ENCODE peak calls at places on chromosomes 5 and 9, in four cellular contexts. One of them, this sample, is unnamed. For H3K27me3 and H3K4me1, the result is how much of the 10 kb centered on the place peaks cover.

GRCh38 chr5:14491505-14491904 is 90.1 kb upstream of the OTULINL start:
- DNase-seq in A673: no peak
- DNase-seq in tibial nerve: peak
- DNase-seq in Karpas-422: no peak
- DNase-seq in this sample: no peak

GRCh38 chr9:137611623-137612609 is 6.4 kb downstream of the ARRDC1 start:
- DNase-seq in A673: no peak
- DNase-seq in tibial nerve: no peak
- DNase-seq in Karpas-422: peak
- DNase-seq in this sample: no peak

GRCh38 chr5:139385061-139385889 is 2.2 kb upstream of the SLC23A1 start:
- DNase-seq in A673: no peak
- DNase-seq in tibial nerve: no peak
- DNase-seq in Karpas-422: no peak
- DNase-seq in this sample: peak

GRCh38 chr5:124745367-124746251 is 830 bp downstream of the ZNF608 start:
- DNase-seq in A673: no peak
- DNase-seq in tibial nerve: no peak
- DNase-seq in Karpas-422: no peak
- DNase-seq in this sample: no peak

GRCh38 chr5:135332519-135333150 is 66.4 kb downstream of the MACROH2A1 start:
- DNase-seq in A673: peak
- DNase-seq in tibial nerve: no peak
- DNase-seq in Karpas-422: peak
- DNase-seq in this sample: no peak

GRCh38 chr9:120998111-120998510 is 52.0 kb downstream of the C5 start:
- DNase-seq in A673: no peak
- DNase-seq in tibial nerve: no peak
- DNase-seq in Karpas-422: no peak
- DNase-seq in this sample: no peak

GRCh38 chr5:39079147-39079546 is 4.9 kb upstream of the RICTOR start:
- DNase-seq in A673: no peak
- DNase-seq in tibial nerve: no peak
- DNase-seq in Karpas-422: no peak
- DNase-seq in this sample: no peak

GRCh38 chr5:133894143-133894542 is 74.3 kb downstream of the C5orf15 start:
- DNase-seq in A673: no peak
- DNase-seq in tibial nerve: no peak
- DNase-seq in Karpas-422: no peak
- DNase-seq in this sample: no peak

GRCh38 chr9:123513554-123513953 is 157.6 kb downstream of the CRB2 start:
- DNase-seq in A673: no peak
- DNase-seq in tibial nerve: no peak
- DNase-seq in Karpas-422: no peak
- DNase-seq in this sample: no peak

GRCh38 chr9:97599447-97599846 is 33.7 kb downstream of the TSTD2 start:
- DNase-seq in A673: no peak
- DNase-seq in tibial nerve: no peak
- DNase-seq in Karpas-422: no peak
- DNase-seq in this sample: no peak

GRCh38 chr5:72558383-72558782 is 51.2 kb upstream of the ZNF366 start:
- DNase-seq in A673: no peak
- DNase-seq in tibial nerve: no peak
- DNase-seq in Karpas-422: no peak
- DNase-seq in this sample: no peak

GRCh38 chr9:109463924-109464625 is 34.0 kb downstream of the PTPN3 start:
- DNase-seq in A673: no peak
- DNase-seq in tibial nerve: no peak
- DNase-seq in Karpas-422: no peak
- DNase-seq in this sample: no peak

GRCh38 chr9:126150411-126151030 is 176.1 kb upstream of the MVB12B start:
- DNase-seq in A673: peak
- DNase-seq in tibial nerve: no peak
- DNase-seq in Karpas-422: no peak
- DNase-seq in this sample: no peak

GRCh38 chr9:103245369-103245768 is 250.2 kb downstream of the CYLC2 start:
- DNase-seq in A673: no peak
- DNase-seq in tibial nerve: no peak
- DNase-seq in Karpas-422: no peak
- DNase-seq in this sample: no peak

GRCh38 chr9:80644044-80644443 is 1045.3 kb downstream of the TLE1 start:
- DNase-seq in A673: no peak
- DNase-seq in tibial nerve: no peak
- DNase-seq in Karpas-422: no peak
- DNase-seq in this sample: no peak

GRCh38 chr5:170306381-170306790 is 8.8 kb upstream of the LCP2 start:
- DNase-seq in A673: peak
- DNase-seq in tibial nerve: peak
- DNase-seq in Karpas-422: peak
- DNase-seq in this sample: no peak

GRCh38 chr5:3303777-3304176 is 291.9 kb upstream of the IRX1 start:
- DNase-seq in A673: no peak
- DNase-seq in tibial nerve: no peak
- DNase-seq in Karpas-422: no peak
- DNase-seq in this sample: no peak

GRCh38 chr5:9301200-9301599 is 244.7 kb downstream of the SEMA5A start:
- DNase-seq in A673: no peak
- DNase-seq in tibial nerve: no peak
- DNase-seq in Karpas-422: no peak
- DNase-seq in this sample: no peak

GRCh38 chr9:109468927-109469326 is 29.2 kb downstream of the PTPN3 start:
- DNase-seq in A673: no peak
- DNase-seq in tibial nerve: no peak
- DNase-seq in Karpas-422: no peak
- DNase-seq in this sample: no peak

GRCh38 chr5:67366256-67366655 is 169.7 kb upstream of the CD180 start:
- DNase-seq in A673: no peak
- DNase-seq in tibial nerve: no peak
- DNase-seq in Karpas-422: no peak
- DNase-seq in this sample: no peak

GRCh38 chr5:122415481-122416120 is 103.6 kb downstream of the SNCAIP start:
- DNase-seq in A673: peak
- DNase-seq in tibial nerve: no peak
- DNase-seq in Karpas-422: peak
- DNase-seq in this sample: no peak

DNA sequence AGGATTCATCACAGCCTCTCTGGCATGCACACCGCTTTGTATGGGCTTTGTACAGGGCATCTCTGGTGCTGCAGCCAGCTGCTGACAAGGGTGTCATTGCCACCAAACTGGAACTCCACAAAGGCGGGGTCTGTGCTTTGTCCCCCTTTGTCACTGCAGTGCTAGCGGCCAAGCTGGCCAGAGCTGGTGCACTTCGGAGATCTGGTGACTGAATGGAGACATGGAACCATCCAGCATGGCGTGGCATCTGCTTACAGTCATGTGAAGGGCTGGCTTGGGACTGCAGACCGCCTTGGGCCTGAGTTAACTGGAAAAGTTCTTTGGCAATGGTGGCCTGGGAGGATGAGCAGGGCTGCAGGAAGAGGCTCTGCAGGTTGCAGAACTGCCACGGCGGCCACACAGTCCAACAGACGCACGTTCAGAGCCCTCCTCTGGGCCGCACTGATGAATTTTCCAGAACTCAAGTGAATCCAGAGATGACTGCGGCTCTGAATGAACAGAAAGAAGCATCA is 18.7 kb upstream of the COL5A1 start:
- DNase-seq in A673: no peak
- DNase-seq in tibial nerve: peak
- DNase-seq in Karpas-422: no peak
- DNase-seq in this sample: no peak
- H3K27me3 ChIP-seq in A673: under half
- H3K27me3 ChIP-seq in tibial nerve: under half
- H3K27me3 ChIP-seq in Karpas-422: under half
- H3K27me3 ChIP-seq in this sample: under half

GRCh38 chr5:150639317-150639738 is 1.1 kb upstream of the SYNPO start:
- DNase-seq in A673: no peak
- DNase-seq in tibial nerve: no peak
- DNase-seq in Karpas-422: no peak
- DNase-seq in this sample: no peak

GRCh38 chr5:150636391-150637244 is 3.8 kb upstream of the SYNPO start:
- DNase-seq in A673: peak
- DNase-seq in tibial nerve: no peak
- DNase-seq in Karpas-422: no peak
- DNase-seq in this sample: no peak

GRCh38 chr5:150637245-150638052 is 3.0 kb upstream of the SYNPO start:
- DNase-seq in A673: peak
- DNase-seq in tibial nerve: no peak
- DNase-seq in Karpas-422: no peak
- DNase-seq in this sample: no peak

GRCh38 chr5:150638488-150639316 is 1.8 kb upstream of the SYNPO start:
- DNase-seq in A673: no peak
- DNase-seq in tibial nerve: no peak
- DNase-seq in Karpas-422: no peak
- DNase-seq in this sample: no peak

DNA sequence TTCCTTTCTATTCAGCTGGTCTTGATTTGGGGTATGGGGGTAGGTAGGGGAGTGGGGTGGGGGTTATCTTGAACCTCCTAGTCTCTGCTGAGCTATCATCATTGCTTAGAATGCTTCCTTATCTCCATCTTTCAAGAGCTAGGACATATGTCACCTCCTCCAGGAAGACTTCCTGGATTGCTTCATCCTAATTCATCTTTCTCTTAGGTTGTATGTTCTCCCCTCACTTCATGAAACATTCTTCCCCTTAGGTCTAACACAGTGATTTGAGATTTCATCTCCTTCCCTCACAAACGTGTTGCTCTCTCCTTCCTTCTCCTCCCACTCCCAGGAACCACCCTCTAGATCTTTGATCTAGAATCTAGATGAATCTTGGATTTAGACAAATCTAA is 2.4 kb upstream of the SYNPO start:
- DNase-seq in A673: no peak
- DNase-seq in tibial nerve: no peak
- DNase-seq in Karpas-422: no peak
- DNase-seq in this sample: no peak
- H3K4me1 ChIP-seq in A673: under half
- H3K4me1 ChIP-seq in tibial nerve: half or more
- H3K4me1 ChIP-seq in Karpas-422: under half
- H3K4me1 ChIP-seq in this sample: under half

DNA sequence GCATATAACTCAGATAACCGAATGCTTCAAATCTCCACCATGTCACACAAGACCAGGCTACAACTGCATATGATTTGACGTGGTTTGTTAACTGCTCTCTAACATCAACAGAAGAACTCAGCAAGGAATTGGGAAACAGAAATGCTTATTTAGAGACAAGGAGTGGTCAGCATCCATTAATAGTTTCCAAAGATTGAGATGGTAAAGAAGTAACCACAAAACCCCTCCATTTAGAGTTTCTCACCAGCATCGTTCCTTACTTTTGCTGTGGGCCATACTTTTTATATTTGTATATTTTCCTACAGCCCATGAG is 25.2 kb downstream of the DPYSL3 start:
- DNase-seq in A673: no peak
- DNase-seq in tibial nerve: no peak
- DNase-seq in Karpas-422: no peak
- DNase-seq in this sample: no peak
- H3K4me3 ChIP-seq in A673: no peak
- H3K4me3 ChIP-seq in tibial nerve: no peak
- H3K4me3 ChIP-seq in Karpas-422: no peak
- H3K4me3 ChIP-seq in this sample: no peak

GRCh38 chr9:22005700-22006605 is 3.2 kb downstream of the CDKN2B start:
- DNase-seq in A673: no peak
- DNase-seq in tibial nerve: no peak
- DNase-seq in Karpas-422: no peak
- DNase-seq in this sample: peak

GRCh38 chr9:22005083-22005699 is 3.9 kb downstream of the CDKN2B start:
- DNase-seq in A673: no peak
- DNase-seq in tibial nerve: no peak
- DNase-seq in Karpas-422: no peak
- DNase-seq in this sample: no peak

GRCh38 chr9:22009563-22009867 is 410 bp upstream of the CDKN2B start:
- DNase-seq in A673: no peak
- DNase-seq in tibial nerve: no peak
- DNase-seq in Karpas-422: no peak
- DNase-seq in this sample: no peak

GRCh38 chr9:22010881-22011625 is 1.9 kb upstream of the CDKN2B start:
- DNase-seq in A673: no peak
- DNase-seq in tibial nerve: no peak
- DNase-seq in Karpas-422: no peak
- DNase-seq in this sample: no peak

DNA sequence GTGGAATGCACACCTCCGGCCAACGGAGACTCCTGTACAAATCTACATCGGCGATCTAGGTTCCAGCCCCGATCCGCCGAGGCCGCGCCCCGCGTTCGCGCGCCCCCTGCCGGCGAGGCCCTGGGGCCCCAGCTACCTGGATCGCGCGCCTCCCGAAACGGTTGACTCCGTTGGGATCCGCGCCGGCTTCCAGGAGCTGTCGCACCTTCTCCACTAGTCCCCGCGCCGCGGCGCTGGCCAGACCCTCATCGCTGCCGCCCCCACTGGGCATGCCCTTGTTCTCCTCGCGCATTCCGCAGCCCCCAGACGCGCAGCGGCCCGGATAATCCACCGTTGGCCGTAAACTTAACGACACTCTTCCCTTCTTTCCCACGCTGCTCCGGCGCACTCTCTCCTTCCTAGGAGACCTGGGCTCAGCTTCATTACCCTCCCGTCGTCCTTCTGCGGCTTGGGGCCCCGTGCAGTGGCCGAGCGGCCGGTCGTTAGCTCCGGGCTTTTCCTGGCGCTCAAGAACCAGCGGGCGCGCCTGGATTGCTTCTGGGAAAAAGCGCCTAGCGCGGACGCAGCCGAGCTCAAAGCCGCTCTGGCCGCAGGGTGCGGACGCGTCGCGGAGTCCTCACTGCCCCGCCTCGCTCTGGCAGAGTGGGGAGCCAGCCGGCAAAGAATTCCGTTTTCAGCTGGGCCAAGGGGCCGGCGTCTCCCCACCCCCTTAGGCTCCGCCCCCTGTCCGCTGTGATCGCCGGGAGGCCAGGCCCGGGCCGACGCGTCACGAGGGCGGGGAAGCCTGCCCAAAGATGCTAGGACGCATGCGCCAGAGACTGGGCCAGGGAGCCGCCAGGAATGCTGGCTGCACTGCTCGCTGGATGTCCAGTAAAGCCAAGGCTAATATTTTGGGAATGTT is at the start of gene CDKN2B:
- DNase-seq in A673: no peak
- DNase-seq in tibial nerve: peak
- DNase-seq in Karpas-422: peak
- DNase-seq in this sample: peak
- H3K27me3 ChIP-seq in A673: under half
- H3K27me3 ChIP-seq in tibial nerve: under half
- H3K27me3 ChIP-seq in Karpas-422: under half
- H3K27me3 ChIP-seq in this sample: under half

GRCh38 chr5:61817472-61818326 is 485.6 kb downstream of the ZSWIM6 start:
- DNase-seq in A673: peak
- DNase-seq in tibial nerve: peak
- DNase-seq in Karpas-422: no peak
- DNase-seq in this sample: no peak
- H3K4me1 ChIP-seq in A673: under half
- H3K4me1 ChIP-seq in tibial nerve: under half
- H3K4me1 ChIP-seq in Karpas-422: under half
- H3K4me1 ChIP-seq in this sample: under half

This sample was measured in naive thymus-derived CD4-positive, alpha-beta T cell.